ENCODE peak calls at places on chromosome 17, in four cellular contexts. E, R, Y and P are unnamed samples.

GRCh38 chr17:8031261-8031661 is 7.6 kb upstream of the ALOX15B start:
- DNase-seq in E (no peak), R (no peak), Y (no peak), P (no peak)

GRCh38 chr17:58273453-58274104 is 7.2 kb downstream of the MPO start:
- DNase-seq in E (no peak), R (no peak), Y (no peak), P (no peak)

GRCh38 chr17:4560837-4561241 is 462 bp upstream of the GGT6 start:
- DNase-seq in E (no peak), R (no peak), Y (no peak), P (no peak)

GRCh38 chr17:17691468-17692263 is 10.4 kb downstream of the RAI1 start:
- DNase-seq in E (no peak), R (no peak), Y (no peak), P (no peak)

GRCh38 chr17:55466671-55467070 is 44.6 kb downstream of the SMIM36 start:
- DNase-seq in E (no peak), R (no peak), Y (no peak), P (no peak)

GRCh38 chr17:17001076-17001777 is 29.3 kb upstream of the TNFRSF13B start:
- DNase-seq in E (no peak), R (no peak), Y (no peak), P (no peak)

GRCh38 chr17:35612924-35613521 is 25.9 kb downstream of the AP2B1 start:
- DNase-seq in E (no peak), R (no peak), Y (peak; percentile 14), P (no peak)

GRCh38 chr17:2138318-2138717 is 83.4 kb downstream of the HIC1 start:
- DNase-seq in E (no peak), R (no peak), Y (peak; percentile 49), P (no peak)

GRCh38 chr17:35844547-35844946 is 24.1 kb downstream of the HEATR9 start:
- DNase-seq in E (no peak), R (no peak), Y (no peak), P (no peak)

GRCh38 chr17:1055751-1056645 is 59.1 kb downstream of the TIMM22 start:
- DNase-seq in E (peak; percentile 9), R (peak; percentile 73), Y (peak; percentile 86), P (no peak)

GRCh38 chr17:82120148-82120547 is 22.1 kb upstream of the FASN start:
- DNase-seq in E (no peak), R (no peak), Y (no peak), P (no peak)

GRCh38 chr17:36182176-36183000 is 6.0 kb upstream of the TBC1D3B start:
- DNase-seq in E (no peak), R (no peak), Y (no peak), P (peak; percentile 87)

GRCh38 chr17:59696682-59697277 is 10.4 kb downstream of the PTRH2 start:
- DNase-seq in E (no peak), R (no peak), Y (no peak), P (no peak)

GRCh38 chr17:82291582-82292250 is 18.2 kb upstream of the CSNK1D start:
- DNase-seq in E (no peak), R (no peak), Y (no peak), P (no peak)

GRCh38 chr17:8155341-8156173 is 3.4 kb upstream of the PER1 start:
- DNase-seq in E (no peak), R (no peak), Y (no peak), P (peak; percentile 68)

GRCh38 chr17:55496094-55496881 is 15.0 kb downstream of the SMIM36 start:
- DNase-seq in E (no peak), R (no peak), Y (no peak), P (no peak)

GRCh38 chr17:63834431-63835166 is 7.1 kb upstream of the FTSJ3 start:
- DNase-seq in E (no peak), R (no peak), Y (peak; percentile 84), P (no peak)

GRCh38 chr17:31484821-31485220 is 93.3 kb downstream of the RAB11FIP4 start:
- DNase-seq in E (no peak), R (no peak), Y (no peak), P (no peak)

GRCh38 chr17:81682565-81683207 is 911 bp downstream of the ARL16 start:
- DNase-seq in E (no peak), R (no peak), Y (no peak), P (no peak)

GRCh38 chr17:21201302-21201602 is 12.7 kb downstream of the TMEM11 start:
- DNase-seq in E (no peak), R (no peak), Y (no peak), P (no peak)

GRCh38 chr17:7914771-7915610 is 1.1 kb downstream of the RNF227 start:
- DNase-seq in E (no peak), R (no peak), Y (no peak), P (no peak)

GRCh38 chr17:50831430-50832064 is 3.8 kb upstream of the WFIKKN2 start:
- DNase-seq in E (no peak), R (no peak), Y (no peak), P (no peak)

GRCh38 chr17:3963214-3964201 is 729 bp downstream of the ATP2A3 start:
- DNase-seq in E (peak; percentile 29), R (no peak), Y (no peak), P (no peak)